ENCODE peak calls at places on chromosomes 1 and 21, in nine cellular contexts. M is pancreas, N is body of pancreas, K is IMR-90, D is mesendoderm, E is hepatocyte, Z is kidney, A is ovary, S is coronary artery. P is an unnamed sample.

GRCh38 chr1:113835686-113836290 is 23.5 kb upstream of the RSBN1 start:
- DNase-seq in M (no peak), N (no peak), K (peak; percentile 61), D (peak; percentile 14), E (peak; percentile 68), Z (no peak), A (no peak), S (no peak), P (peak; percentile 59)

GRCh38 chr1:29800522-29800956 is 564.2 kb downstream of the PTPRU start:
- DNase-seq in M (no peak), N (no peak), K (no peak), D (no peak), E (no peak), Z (no peak), A (no peak), S (peak; percentile 62), P (no peak)

GRCh38 chr21:31732891-31733520 is 1.1 kb upstream of the SCAF4 start:
- DNase-seq in M (no peak), N (peak; percentile 18), K (peak; percentile 35), D (peak; percentile 63), E (peak; percentile 23), Z (no peak), A (no peak), S (no peak), P (no peak)

GRCh38 chr1:242770366-242770765 is 245.9 kb upstream of the PLD5 start:
- DNase-seq in M (no peak), N (no peak), K (no peak), D (no peak), E (no peak), Z (no peak), A (no peak), S (no peak), P (no peak)

GRCh38 chr1:21050031-21050430 is 126.7 kb downstream of the EIF4G3 start:
- DNase-seq in M (no peak), N (no peak), K (peak; percentile 88), D (no peak), E (no peak), Z (no peak), A (no peak), S (no peak), P (no peak)

GRCh38 chr1:24486296-24487065 is 16.2 kb upstream of the RCAN3 start:
- DNase-seq in M (no peak), N (no peak), K (no peak), D (no peak), E (no peak), Z (no peak), A (no peak), S (no peak), P (peak; percentile 62)

GRCh38 chr1:93692983-93693591 is 11.4 kb upstream of the BCAR3 start:
- DNase-seq in M (no peak), N (no peak), K (peak; percentile 90), D (peak; percentile 34), E (no peak), Z (no peak), A (no peak), S (no peak), P (no peak)

GRCh38 chr1:842816-843215 is 80.9 kb upstream of the SAMD11 start:
- DNase-seq in M (no peak), N (no peak), K (no peak), D (no peak), E (no peak), Z (no peak), A (no peak), S (no peak), P (no peak)

GRCh38 chr1:24910751-24911650 is 19.1 kb downstream of the RUNX3 start:
- DNase-seq in M (peak; percentile 41), N (no peak), K (peak; percentile 70), D (peak; percentile 29), E (peak; percentile 63), Z (peak; percentile 80), A (no peak), S (no peak), P (peak; percentile 97)

GRCh38 chr21:24995206-24995605 is 612.1 kb downstream of the MRPL39 start:
- DNase-seq in M (no peak), N (no peak), K (no peak), D (peak; percentile 56), E (no peak), Z (no peak), A (no peak), S (no peak), P (no peak)

GRCh38 chr1:2345297-2346075 is 45.9 kb downstream of the MORN1 start:
- DNase-seq in M (peak; percentile 57), N (no peak), K (no peak), D (no peak), E (no peak), Z (peak; percentile 69), A (peak; percentile 6), S (no peak), P (no peak)

GRCh38 chr1:156458181-156458503 is 42.4 kb downstream of the MEF2D start:
- DNase-seq in M (no peak), N (no peak), K (peak; percentile 81), D (no peak), E (no peak), Z (no peak), A (no peak), S (no peak), P (no peak)

GRCh38 chr1:156456625-156457465 is 43.7 kb downstream of the MEF2D start:
- DNase-seq in M (peak; percentile 99), N (peak; percentile 100), K (peak; percentile 97), D (peak; percentile 100), E (peak; percentile 98), Z (peak; percentile 99), A (peak; percentile 99), S (peak; percentile 99), P (peak; percentile 95)

GRCh38 chr1:156452863-156453262 is 47.7 kb downstream of the MEF2D start:
- DNase-seq in M (no peak), N (no peak), K (no peak), D (no peak), E (no peak), Z (no peak), A (no peak), S (no peak), P (no peak)

GRCh38 chr1:156451486-156452184 is 48.9 kb downstream of the MEF2D start:
- DNase-seq in M (no peak), N (no peak), K (no peak), D (no peak), E (no peak), Z (no peak), A (no peak), S (no peak), P (no peak)

DNA sequence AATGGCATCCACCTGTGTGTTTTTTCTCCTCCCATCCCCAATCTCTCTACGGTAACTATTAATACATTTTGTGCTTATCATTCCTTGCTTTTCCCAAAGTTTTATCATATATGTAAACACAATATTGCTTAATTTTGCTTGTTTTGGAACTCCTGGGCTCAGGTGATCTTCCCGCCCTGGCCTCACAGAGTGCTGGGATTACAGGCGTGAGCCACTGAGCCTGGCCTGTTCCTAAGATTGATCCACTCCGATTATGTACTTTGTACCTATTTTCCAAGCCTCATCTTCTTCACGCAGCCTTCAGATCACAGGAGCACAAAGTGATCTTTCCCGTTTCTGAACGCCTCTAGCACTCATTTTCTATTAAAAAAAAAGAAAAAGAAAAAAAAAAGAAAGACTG is 45.2 kb downstream of the MEF2D start:
- DNase-seq in M (no peak), N (no peak), K (no peak), D (no peak), E (no peak), Z (no peak), A (no peak), S (no peak), P (no peak)
- H3K27ac ChIP-seq in M (no peak overlapping the region), N (no peak overlapping the region), K (no peak overlapping the region), D (no peak overlapping the region), E (no peak overlapping the region), Z (no peak overlapping the region), A (no peak overlapping the region), S (no peak overlapping the region), P (no peak overlapping the region)

DNA sequence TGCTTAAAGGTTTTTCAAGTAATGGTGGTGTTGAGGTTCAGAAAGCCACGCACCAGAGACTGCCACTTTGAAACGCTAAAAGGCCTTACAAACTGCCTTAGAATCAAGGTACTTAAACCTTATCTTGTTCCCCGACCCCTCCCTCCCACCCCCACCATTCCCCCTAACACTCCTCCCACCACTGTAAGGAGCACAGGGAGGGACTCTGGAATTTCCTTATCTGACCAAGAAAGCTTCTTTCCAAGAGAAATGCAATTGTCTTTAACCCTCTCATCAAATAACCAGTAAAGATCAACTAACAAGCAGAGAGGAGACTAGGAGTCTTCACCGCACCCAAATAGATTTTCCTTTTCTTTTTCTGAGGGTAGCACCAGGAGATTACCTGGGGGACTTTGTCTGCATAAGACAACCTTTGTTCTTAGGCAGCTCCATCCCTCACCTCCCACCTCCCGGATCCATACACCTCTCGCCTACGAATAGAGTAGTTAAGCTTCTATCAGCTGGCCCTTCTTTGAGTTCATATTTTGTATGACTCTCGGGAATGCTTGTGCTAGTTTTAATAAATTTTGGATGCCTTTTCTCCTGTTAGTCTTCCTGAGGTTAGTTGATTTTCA is 137.7 kb upstream of the ADGRL2 start:
- DNase-seq in M (no peak), N (no peak), K (no peak), D (peak; percentile 86), E (no peak), Z (no peak), A (no peak), S (no peak), P (no peak)
- H3K27ac ChIP-seq in M (no peak overlapping the region), N (no peak overlapping the region), K (no peak overlapping the region), D (peak overlapping the region; percentile 16), E (no peak overlapping the region), Z (no peak overlapping the region), A (no peak overlapping the region), S (no peak overlapping the region), P (no peak overlapping the region)

DNA sequence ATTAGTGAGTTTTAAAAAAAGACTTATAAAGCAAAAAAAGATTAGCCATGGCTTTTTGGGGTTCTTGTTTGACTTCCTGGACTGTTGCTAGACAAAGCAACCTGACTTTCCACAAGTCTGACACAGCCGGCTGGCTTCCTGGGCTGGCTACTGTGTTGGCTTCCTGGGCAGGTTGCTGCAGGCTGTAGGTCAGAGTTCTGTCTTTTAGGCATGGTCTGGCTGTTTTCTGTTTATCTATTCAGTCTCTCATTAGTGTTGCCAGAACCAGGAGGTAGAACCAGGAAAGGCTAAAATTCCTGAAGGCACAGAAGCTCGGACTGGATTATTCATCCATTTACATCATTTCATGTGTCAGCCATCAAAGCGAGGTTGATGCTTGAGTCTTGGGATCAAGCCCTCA is 88.6 kb upstream of the SLC35F3 start:
- DNase-seq in M (no peak), N (no peak), K (no peak), D (no peak), E (no peak), Z (no peak), A (no peak), S (no peak), P (no peak)
- H3K27ac ChIP-seq in M (no peak overlapping the region), N (no peak overlapping the region), K (no peak overlapping the region), D (no peak overlapping the region), E (no peak overlapping the region), Z (no peak overlapping the region), A (no peak overlapping the region), S (no peak overlapping the region), P (no peak overlapping the region)

DNA sequence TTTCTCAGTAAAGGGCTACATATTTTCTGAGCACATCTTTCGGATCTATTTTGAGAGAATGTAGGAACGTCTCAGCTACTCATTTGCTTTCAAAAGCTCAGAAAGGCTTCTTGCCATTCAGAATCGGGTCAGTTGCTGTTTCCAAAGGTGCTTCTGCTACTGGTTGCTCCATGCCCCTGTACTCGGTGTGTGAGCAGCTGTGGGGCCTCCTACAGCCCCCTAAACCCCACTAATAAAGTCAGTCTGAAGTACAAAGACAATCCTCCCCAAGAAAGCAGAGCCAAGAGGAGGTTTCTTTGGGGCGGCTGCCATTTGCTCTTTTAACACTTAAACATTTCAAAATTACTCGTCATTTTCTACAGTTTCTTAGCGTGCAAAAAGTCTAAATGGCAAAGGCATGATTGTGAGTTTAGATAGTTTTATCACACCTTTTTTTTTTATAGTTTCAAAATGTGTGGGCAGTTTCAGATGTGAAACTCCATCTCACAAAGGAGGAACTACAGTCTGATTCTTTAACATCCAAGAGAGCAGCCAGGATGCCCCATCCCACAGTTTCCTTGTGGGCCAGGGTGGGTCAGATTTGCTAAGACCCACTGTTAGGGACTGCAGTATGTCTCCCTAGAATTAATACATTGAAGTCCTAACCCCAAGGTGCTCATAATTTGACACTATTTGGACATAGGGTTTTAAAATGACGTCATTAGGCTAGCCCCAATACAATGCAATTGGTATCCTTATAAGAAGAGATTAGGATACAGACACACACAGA is 4.1 kb downstream of the RUNX1 start:
- DNase-seq in M (no peak), N (no peak), K (no peak), D (no peak), E (no peak), Z (no peak), A (no peak), S (no peak), P (no peak)
- H3K27ac ChIP-seq in M (no peak overlapping the region), N (no peak overlapping the region), K (no peak overlapping the region), D (no peak overlapping the region), E (no peak overlapping the region), Z (no peak overlapping the region), A (no peak overlapping the region), S (no peak overlapping the region), P (peak overlapping the region; percentile 78)

P was measured in CD8-positive, alpha-beta memory T cell.